ENCODE peak calls at places on chromosomes 3 and 15, in eight cellular contexts. O is AG09319, M is dorsolateral prefrontal cortex, A is OCI-LY7, S is MCF 10A, U is thoracic aorta, X is tibial artery, Q is bronchial epithelial cell. V is an unnamed sample.

GRCh38 chr3:38836561-38836960 is 20.5 kb upstream of the SCN10A start:
- DNase-seq in U (no peak), A (no peak), O (no peak), S (no peak), X (no peak), M (no peak), Q (no peak), V (no peak)

GRCh38 chr15:40333922-40334492 is 6.7 kb downstream of the CCDC9B start:
- DNase-seq in X (peak), O (no peak), Q (peak), S (no peak), A (peak), U (peak), M (no peak), V (no peak)

GRCh38 chr3:13951184-13951583 is 71.3 kb upstream of the WNT7A start:
- DNase-seq in X (no peak), U (no peak), Q (peak), O (no peak), A (no peak), S (no peak), M (no peak), V (no peak)

GRCh38 chr15:36529296-36530011 is 50.0 kb upstream of the CDIN1 start:
- DNase-seq in S (no peak), A (no peak), Q (no peak), X (no peak), M (no peak), U (no peak), O (no peak), V (no peak)

GRCh38 chr3:129001101-129001816 is at the start of gene EFCC1:
- DNase-seq in U (no peak), O (no peak), S (no peak), M (no peak), Q (no peak), X (no peak), A (no peak), V (no peak)

GRCh38 chr15:85762039-85762755 is 32.5 kb downstream of the KLHL25 start:
- DNase-seq in A (no peak), M (no peak), O (no peak), Q (no peak), U (no peak), S (no peak), X (no peak), V (no peak)

GRCh38 chr15:22939652-22940061 is 40.5 kb downstream of the CYFIP1 start:
- DNase-seq in Q (no peak), O (no peak), U (no peak), X (peak), A (no peak), M (no peak), S (no peak), V (no peak)

GRCh38 chr3:138950006-138950644 is 3.1 kb downstream of the FOXL2NB start:
- DNase-seq in Q (no peak), O (no peak), X (no peak), U (no peak), A (no peak), S (no peak), M (no peak), V (no peak)

GRCh38 chr3:41162981-41163380 is 36.3 kb upstream of the CTNNB1 start:
- DNase-seq in Q (no peak), A (no peak), O (no peak), X (no peak), S (no peak), M (no peak), U (no peak), V (no peak)

GRCh38 chr3:124848300-124848699 is 38.9 kb downstream of the ITGB5 start:
- DNase-seq in M (no peak), S (no peak), Q (no peak), U (no peak), A (no peak), O (no peak), X (no peak), V (no peak)

GRCh38 chr3:42090973-42091731 is at the start of gene TRAK1:
- DNase-seq in M (no peak), X (peak), S (peak), U (no peak), Q (peak), A (no peak), O (no peak), V (no peak)

GRCh38 chr15:41567870-41568269 is 8.9 kb downstream of the TYRO3 start:
- DNase-seq in O (no peak), U (no peak), A (no peak), M (no peak), Q (no peak), S (no peak), X (no peak), V (no peak)

GRCh38 chr15:63236272-63236671 is 41.1 kb upstream of the APH1B start:
- DNase-seq in M (no peak), S (peak), X (no peak), Q (peak), O (no peak), U (no peak), A (no peak), V (no peak)

GRCh38 chr3:182795383-182795782 is 2.1 kb downstream of the ATP11B start:
- DNase-seq in M (no peak), A (peak), S (peak), O (no peak), Q (peak), X (no peak), U (no peak), V (no peak)

GRCh38 chr3:174376346-174376745 is 482.8 kb upstream of the NAALADL2 start:
- DNase-seq in X (no peak), A (no peak), M (no peak), S (no peak), O (no peak), U (no peak), Q (peak), V (no peak)

GRCh38 chr3:126816323-126816722 is 112.3 kb downstream of the CHCHD6 start:
- DNase-seq in S (no peak), O (no peak), Q (no peak), M (no peak), X (no peak), U (no peak), A (no peak), V (no peak)

GRCh38 chr15:32718822-32719716 is 1.3 kb downstream of the GREM1 start:
- DNase-seq in U (no peak), X (no peak), Q (no peak), S (no peak), M (no peak), O (no peak), A (no peak), V (no peak)

GRCh38 chr3:184241447-184242296 is 7.1 kb downstream of the ALG3 start:
- DNase-seq in O (no peak), U (no peak), Q (peak), X (no peak), A (peak), S (peak), M (no peak), V (no peak)

GRCh38 chr3:169071003-169071402 is 592.5 kb downstream of the MECOM start:
- DNase-seq in O (peak), U (no peak), Q (no peak), X (no peak), S (no peak), A (no peak), M (no peak), V (no peak)

GRCh38 chr3:9870978-9871377 is 9.1 kb downstream of the CIDEC start:
- DNase-seq in A (no peak), O (peak), X (no peak), M (no peak), S (peak), Q (peak), U (no peak), V (no peak)

GRCh38 chr3:9875448-9875847 is 4.6 kb downstream of the CIDEC start:
- DNase-seq in O (no peak), Q (no peak), S (no peak), A (no peak), U (no peak), M (no peak), X (no peak), V (no peak)

GRCh38 chr3:9866639-9867038 is 13.4 kb downstream of the CIDEC start:
- DNase-seq in X (peak), M (no peak), U (no peak), Q (no peak), A (no peak), O (no peak), S (peak), V (no peak)

GRCh38 chr3:9867106-9867505 is 12.9 kb downstream of the CIDEC start:
- DNase-seq in X (no peak), M (no peak), S (no peak), O (no peak), U (no peak), A (no peak), Q (no peak), V (no peak)

DNA sequence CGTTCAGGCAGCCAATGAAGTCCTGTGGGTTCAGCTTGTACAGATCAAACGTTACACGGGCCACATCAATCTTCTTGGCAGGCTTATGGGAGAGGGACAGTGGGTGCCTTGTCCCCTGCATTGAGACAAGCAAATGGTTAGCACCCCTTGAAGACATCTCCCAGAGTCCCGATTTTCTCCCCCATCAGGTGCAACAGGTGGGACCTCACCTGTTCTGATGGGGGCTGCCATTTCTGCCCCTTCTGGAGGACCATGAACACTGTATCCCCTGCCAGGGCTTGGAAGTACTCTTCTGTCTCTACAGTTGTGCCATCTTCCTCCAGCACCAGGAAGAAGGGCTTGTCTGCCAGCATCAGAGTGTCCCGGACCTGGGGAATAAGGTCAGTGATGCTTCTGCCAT is 10.1 kb downstream of the CIDEC start:
- DNase-seq in S (no peak), X (no peak), M (no peak), Q (no peak), U (no peak), A (no peak), O (no peak), V (no peak)
- TF ChIP-seq CTCF in S (no peak), X (no peak), M (no peak), Q (no peak), U (no peak), A (no peak), O (no peak), V (no peak)

GRCh38 chr3:177743491-177743890 is 546.2 kb upstream of the TBL1XR1 start:
- DNase-seq in Q (no peak), M (no peak), U (no peak), A (no peak), X (no peak), S (no peak), O (no peak), V (no peak)

GRCh38 chr3:177744873-177745646 is 547.8 kb upstream of the TBL1XR1 start:
- DNase-seq in A (no peak), S (no peak), M (no peak), O (no peak), X (no peak), U (no peak), Q (peak), V (no peak)

GRCh38 chr3:177742273-177742672 is 545.0 kb upstream of the TBL1XR1 start:
- DNase-seq in S (no peak), A (no peak), X (no peak), O (no peak), M (no peak), Q (no peak), U (no peak), V (no peak)

GRCh38 chr3:177739461-177739860 is 542.2 kb upstream of the TBL1XR1 start:
- DNase-seq in S (no peak), Q (no peak), A (no peak), O (no peak), X (no peak), M (no peak), U (no peak), V (no peak)

GRCh38 chr3:177740270-177740669 is 543.0 kb upstream of the TBL1XR1 start:
- DNase-seq in A (no peak), U (no peak), S (no peak), O (no peak), X (no peak), Q (no peak), M (no peak), V (no peak)
- TF ChIP-seq CTCF in A (no peak), U (no peak), S (no peak), O (no peak), X (no peak), Q (no peak), M (no peak), V (no peak)

GRCh38 chr3:9715764-9716437 is 12.3 kb downstream of the CPNE9 start:
- DNase-seq in M (no peak), A (peak), S (peak), U (peak), O (peak), X (peak), Q (peak), V (no peak)
- TF ChIP-seq CTCF in M (peak), A (peak), S (peak), U (peak), O (peak), X (peak), Q (peak), V (no peak)

GRCh38 chr3:49940667-49941249 is 808 bp downstream of the RBM6 start:
- DNase-seq in Q (no peak), M (no peak), X (no peak), U (no peak), S (no peak), O (no peak), A (peak), V (no peak)

GRCh38 chr3:49937081-49937480 is 2.9 kb upstream of the RBM6 start:
- DNase-seq in U (no peak), M (no peak), X (no peak), O (no peak), A (no peak), Q (no peak), S (no peak), V (no peak)

GRCh38 chr3:49939858-49940666 is at the start of gene RBM6:
- DNase-seq in X (peak), S (peak), O (peak), Q (peak), M (peak), A (peak), U (peak), V (peak)
- TF ChIP-seq CTCF in X (no peak), S (no peak), O (no peak), Q (no peak), M (peak), A (no peak), U (no peak), V (no peak)